ENCODE peak calls at places on chromosome 16, in nine cellular contexts. One of them, this sample, is unnamed.

GRCh38 chr16:56986361-56986760 is 3.0 kb upstream of the NLRC5 start:
- DNase-seq in Ammon's horn: no peak
- DNase-seq in uterus: no peak
- DNase-seq in stimulated activated CD4-positive, alpha-beta T cell treated with anti-CD3 and anti-CD28 coated beads, Interleukin-2, amount 100 ng/mL, for 48 hours: no peak
- DNase-seq in NCI-H146: no peak
- DNase-seq in GF-D8: no peak
- DNase-seq in body of pancreas: no peak
- DNase-seq in germinal center: no peak
- DNase-seq in T follicular helper cell: no peak
- DNase-seq in this sample: no peak

GRCh38 chr16:19822534-19822933 is 62.1 kb downstream of the GPRC5B start:
- DNase-seq in Ammon's horn: no peak
- DNase-seq in uterus: no peak
- DNase-seq in stimulated activated CD4-positive, alpha-beta T cell treated with anti-CD3 and anti-CD28 coated beads, Interleukin-2, amount 100 ng/mL, for 48 hours: no peak
- DNase-seq in NCI-H146: no peak
- DNase-seq in GF-D8: no peak
- DNase-seq in body of pancreas: no peak
- DNase-seq in germinal center: no peak
- DNase-seq in T follicular helper cell: no peak
- DNase-seq in this sample: no peak

GRCh38 chr16:27430923-27431484 is 29.0 kb downstream of the IL21R start:
- DNase-seq in Ammon's horn: no peak
- DNase-seq in uterus: no peak
- DNase-seq in stimulated activated CD4-positive, alpha-beta T cell treated with anti-CD3 and anti-CD28 coated beads, Interleukin-2, amount 100 ng/mL, for 48 hours: no peak
- DNase-seq in NCI-H146: no peak
- DNase-seq in GF-D8: peak
- DNase-seq in body of pancreas: no peak
- DNase-seq in germinal center: no peak
- DNase-seq in T follicular helper cell: no peak
- DNase-seq in this sample: no peak

GRCh38 chr16:1334739-1335138 is 1.3 kb downstream of the BAIAP3 start:
- DNase-seq in Ammon's horn: no peak
- DNase-seq in uterus: no peak
- DNase-seq in stimulated activated CD4-positive, alpha-beta T cell treated with anti-CD3 and anti-CD28 coated beads, Interleukin-2, amount 100 ng/mL, for 48 hours: no peak
- DNase-seq in NCI-H146: no peak
- DNase-seq in GF-D8: no peak
- DNase-seq in body of pancreas: no peak
- DNase-seq in germinal center: no peak
- DNase-seq in T follicular helper cell: no peak
- DNase-seq in this sample: no peak

GRCh38 chr16:55908641-55909040 is 33.5 kb upstream of the CES5A start:
- DNase-seq in Ammon's horn: no peak
- DNase-seq in uterus: no peak
- DNase-seq in stimulated activated CD4-positive, alpha-beta T cell treated with anti-CD3 and anti-CD28 coated beads, Interleukin-2, amount 100 ng/mL, for 48 hours: no peak
- DNase-seq in NCI-H146: no peak
- DNase-seq in GF-D8: no peak
- DNase-seq in body of pancreas: no peak
- DNase-seq in germinal center: no peak
- DNase-seq in T follicular helper cell: no peak
- DNase-seq in this sample: no peak

GRCh38 chr16:56366945-56367344 is 58.4 kb downstream of the AMFR start:
- DNase-seq in Ammon's horn: no peak
- DNase-seq in uterus: no peak
- DNase-seq in stimulated activated CD4-positive, alpha-beta T cell treated with anti-CD3 and anti-CD28 coated beads, Interleukin-2, amount 100 ng/mL, for 48 hours: no peak
- DNase-seq in NCI-H146: no peak
- DNase-seq in GF-D8: no peak
- DNase-seq in body of pancreas: no peak
- DNase-seq in germinal center: no peak
- DNase-seq in T follicular helper cell: no peak
- DNase-seq in this sample: no peak

GRCh38 chr16:924806-925205 is 46.0 kb downstream of the LMF1 start:
- DNase-seq in Ammon's horn: no peak
- DNase-seq in uterus: no peak
- DNase-seq in stimulated activated CD4-positive, alpha-beta T cell treated with anti-CD3 and anti-CD28 coated beads, Interleukin-2, amount 100 ng/mL, for 48 hours: no peak
- DNase-seq in NCI-H146: no peak
- DNase-seq in GF-D8: no peak
- DNase-seq in body of pancreas: no peak
- DNase-seq in germinal center: no peak
- DNase-seq in T follicular helper cell: no peak
- DNase-seq in this sample: no peak

GRCh38 chr16:29312835-29313558 is 93.5 kb downstream of the NPIPB11 start:
- DNase-seq in Ammon's horn: no peak
- DNase-seq in uterus: peak
- DNase-seq in stimulated activated CD4-positive, alpha-beta T cell treated with anti-CD3 and anti-CD28 coated beads, Interleukin-2, amount 100 ng/mL, for 48 hours: no peak
- DNase-seq in NCI-H146: peak
- DNase-seq in GF-D8: no peak
- DNase-seq in body of pancreas: no peak
- DNase-seq in germinal center: no peak
- DNase-seq in T follicular helper cell: no peak
- DNase-seq in this sample: no peak

GRCh38 chr16:84985079-84986065 is 26.0 kb downstream of the ZDHHC7 start:
- DNase-seq in Ammon's horn: no peak
- DNase-seq in uterus: no peak
- DNase-seq in stimulated activated CD4-positive, alpha-beta T cell treated with anti-CD3 and anti-CD28 coated beads, Interleukin-2, amount 100 ng/mL, for 48 hours: no peak
- DNase-seq in NCI-H146: no peak
- DNase-seq in GF-D8: no peak
- DNase-seq in body of pancreas: no peak
- DNase-seq in germinal center: no peak
- DNase-seq in T follicular helper cell: no peak
- DNase-seq in this sample: peak

GRCh38 chr16:1435921-1436697 is 5.2 kb downstream of the PERCC1 start:
- DNase-seq in Ammon's horn: no peak
- DNase-seq in uterus: no peak
- DNase-seq in stimulated activated CD4-positive, alpha-beta T cell treated with anti-CD3 and anti-CD28 coated beads, Interleukin-2, amount 100 ng/mL, for 48 hours: no peak
- DNase-seq in NCI-H146: no peak
- DNase-seq in GF-D8: no peak
- DNase-seq in body of pancreas: no peak
- DNase-seq in germinal center: no peak
- DNase-seq in T follicular helper cell: no peak
- DNase-seq in this sample: no peak

GRCh38 chr16:72923757-72924156 is 124.2 kb downstream of the ZFHX3 start:
- DNase-seq in Ammon's horn: no peak
- DNase-seq in uterus: no peak
- DNase-seq in stimulated activated CD4-positive, alpha-beta T cell treated with anti-CD3 and anti-CD28 coated beads, Interleukin-2, amount 100 ng/mL, for 48 hours: no peak
- DNase-seq in NCI-H146: no peak
- DNase-seq in GF-D8: no peak
- DNase-seq in body of pancreas: no peak
- DNase-seq in germinal center: no peak
- DNase-seq in T follicular helper cell: no peak
- DNase-seq in this sample: no peak

GRCh38 chr16:16021988-16022682 is 72.7 kb downstream of the ABCC1 start:
- DNase-seq in Ammon's horn: peak
- DNase-seq in uterus: peak
- DNase-seq in stimulated activated CD4-positive, alpha-beta T cell treated with anti-CD3 and anti-CD28 coated beads, Interleukin-2, amount 100 ng/mL, for 48 hours: no peak
- DNase-seq in NCI-H146: no peak
- DNase-seq in GF-D8: peak
- DNase-seq in body of pancreas: peak
- DNase-seq in germinal center: no peak
- DNase-seq in T follicular helper cell: no peak
- DNase-seq in this sample: peak

GRCh38 chr16:81137012-81137335 is 40.8 kb upstream of the GCSH start:
- DNase-seq in Ammon's horn: peak
- DNase-seq in uterus: no peak
- DNase-seq in stimulated activated CD4-positive, alpha-beta T cell treated with anti-CD3 and anti-CD28 coated beads, Interleukin-2, amount 100 ng/mL, for 48 hours: no peak
- DNase-seq in NCI-H146: no peak
- DNase-seq in GF-D8: no peak
- DNase-seq in body of pancreas: no peak
- DNase-seq in germinal center: no peak
- DNase-seq in T follicular helper cell: no peak
- DNase-seq in this sample: peak

GRCh38 chr16:31134091-31134571 is 1.4 kb downstream of the PRSS8 start:
- DNase-seq in Ammon's horn: no peak
- DNase-seq in uterus: no peak
- DNase-seq in stimulated activated CD4-positive, alpha-beta T cell treated with anti-CD3 and anti-CD28 coated beads, Interleukin-2, amount 100 ng/mL, for 48 hours: no peak
- DNase-seq in NCI-H146: no peak
- DNase-seq in GF-D8: no peak
- DNase-seq in body of pancreas: no peak
- DNase-seq in germinal center: no peak
- DNase-seq in T follicular helper cell: no peak
- DNase-seq in this sample: no peak

GRCh38 chr16:3876695-3877094 is 3.8 kb downstream of the CREBBP start:
- DNase-seq in Ammon's horn: no peak
- DNase-seq in uterus: no peak
- DNase-seq in stimulated activated CD4-positive, alpha-beta T cell treated with anti-CD3 and anti-CD28 coated beads, Interleukin-2, amount 100 ng/mL, for 48 hours: no peak
- DNase-seq in NCI-H146: no peak
- DNase-seq in GF-D8: no peak
- DNase-seq in body of pancreas: no peak
- DNase-seq in germinal center: no peak
- DNase-seq in T follicular helper cell: no peak
- DNase-seq in this sample: no peak

GRCh38 chr16:11133344-11133921 is 122.6 kb downstream of the SOCS1 start:
- DNase-seq in Ammon's horn: no peak
- DNase-seq in uterus: peak
- DNase-seq in stimulated activated CD4-positive, alpha-beta T cell treated with anti-CD3 and anti-CD28 coated beads, Interleukin-2, amount 100 ng/mL, for 48 hours: no peak
- DNase-seq in NCI-H146: no peak
- DNase-seq in GF-D8: no peak
- DNase-seq in body of pancreas: peak
- DNase-seq in germinal center: no peak
- DNase-seq in T follicular helper cell: no peak
- DNase-seq in this sample: no peak

GRCh38 chr16:19809693-19810092 is 75.0 kb downstream of the GPRC5B start:
- DNase-seq in Ammon's horn: no peak
- DNase-seq in uterus: no peak
- DNase-seq in stimulated activated CD4-positive, alpha-beta T cell treated with anti-CD3 and anti-CD28 coated beads, Interleukin-2, amount 100 ng/mL, for 48 hours: no peak
- DNase-seq in NCI-H146: no peak
- DNase-seq in GF-D8: no peak
- DNase-seq in body of pancreas: no peak
- DNase-seq in germinal center: no peak
- DNase-seq in T follicular helper cell: no peak
- DNase-seq in this sample: no peak

GRCh38 chr16:20849587-20850390 is 43.5 kb downstream of the REXO5 start:
- DNase-seq in Ammon's horn: peak
- DNase-seq in uterus: peak
- DNase-seq in stimulated activated CD4-positive, alpha-beta T cell treated with anti-CD3 and anti-CD28 coated beads, Interleukin-2, amount 100 ng/mL, for 48 hours: peak
- DNase-seq in NCI-H146: peak
- DNase-seq in GF-D8: peak
- DNase-seq in body of pancreas: peak
- DNase-seq in germinal center: peak
- DNase-seq in T follicular helper cell: peak
- DNase-seq in this sample: peak

GRCh38 chr16:79932564-79932963 is 332.0 kb upstream of the MAF start:
- DNase-seq in Ammon's horn: no peak
- DNase-seq in uterus: no peak
- DNase-seq in stimulated activated CD4-positive, alpha-beta T cell treated with anti-CD3 and anti-CD28 coated beads, Interleukin-2, amount 100 ng/mL, for 48 hours: no peak
- DNase-seq in NCI-H146: no peak
- DNase-seq in GF-D8: no peak
- DNase-seq in body of pancreas: no peak
- DNase-seq in germinal center: no peak
- DNase-seq in T follicular helper cell: no peak
- DNase-seq in this sample: no peak

GRCh38 chr16:88815901-88816589 is 4.3 kb upstream of the APRT start:
- DNase-seq in Ammon's horn: no peak
- DNase-seq in uterus: no peak
- DNase-seq in stimulated activated CD4-positive, alpha-beta T cell treated with anti-CD3 and anti-CD28 coated beads, Interleukin-2, amount 100 ng/mL, for 48 hours: peak
- DNase-seq in NCI-H146: peak
- DNase-seq in GF-D8: no peak
- DNase-seq in body of pancreas: peak
- DNase-seq in germinal center: peak
- DNase-seq in T follicular helper cell: peak
- DNase-seq in this sample: peak

GRCh38 chr16:51982715-51983680 is 563.9 kb downstream of the TOX3 start:
- DNase-seq in Ammon's horn: peak
- DNase-seq in uterus: peak
- DNase-seq in stimulated activated CD4-positive, alpha-beta T cell treated with anti-CD3 and anti-CD28 coated beads, Interleukin-2, amount 100 ng/mL, for 48 hours: peak
- DNase-seq in NCI-H146: peak
- DNase-seq in GF-D8: peak
- DNase-seq in body of pancreas: peak
- DNase-seq in germinal center: peak
- DNase-seq in T follicular helper cell: no peak
- DNase-seq in this sample: peak

GRCh38 chr16:69123894-69124293 is 8.5 kb downstream of the CHTF8 start:
- DNase-seq in Ammon's horn: peak
- DNase-seq in uterus: no peak
- DNase-seq in stimulated activated CD4-positive, alpha-beta T cell treated with anti-CD3 and anti-CD28 coated beads, Interleukin-2, amount 100 ng/mL, for 48 hours: peak
- DNase-seq in NCI-H146: peak
- DNase-seq in GF-D8: peak
- DNase-seq in body of pancreas: peak
- DNase-seq in germinal center: peak
- DNase-seq in T follicular helper cell: peak
- DNase-seq in this sample: peak

GRCh38 chr16:28082624-28083023 is 19.1 kb upstream of the GSG1L start:
- DNase-seq in Ammon's horn: no peak
- DNase-seq in uterus: no peak
- DNase-seq in stimulated activated CD4-positive, alpha-beta T cell treated with anti-CD3 and anti-CD28 coated beads, Interleukin-2, amount 100 ng/mL, for 48 hours: no peak
- DNase-seq in NCI-H146: no peak
- DNase-seq in GF-D8: no peak
- DNase-seq in body of pancreas: no peak
- DNase-seq in germinal center: no peak
- DNase-seq in T follicular helper cell: no peak
- DNase-seq in this sample: no peak

This sample was measured in A549.